ENCODE peak calls at places on chromosomes 12 and 14, in nine cellular contexts. B is HEK293T, O is nephron progenitor cell, D is NCI-H748 treated with DMSO at 0.1 percent for 48 hours, P is cardiac muscle cell, R is GM23338, N is NCI-H1092 treated with DMSO at 0.1 percent for 48 hours, V is lung, M is breast epithelium. Y is an unnamed sample.

GRCh38 chr14:96944297-96944696 is 147.1 kb downstream of the VRK1 start:
- DNase-seq in N (no peak), P (no peak), O (no peak), M (no peak), R (no peak), D (no peak), V (no peak), B (no peak), Y (no peak)

GRCh38 chr12:102642199-102642598 is 161.8 kb upstream of the IGF1 start:
- DNase-seq in O (no peak), P (no peak), D (no peak), M (no peak), N (no peak), R (no peak), B (no peak), V (no peak), Y (no peak)

GRCh38 chr12:28966049-28966778 is 182.9 kb upstream of the FAR2 start:
- DNase-seq in B (no peak), O (no peak), N (peak; percentile 38), D (no peak), P (no peak), M (no peak), R (no peak), V (peak; percentile 59), Y (no peak)

GRCh38 chr14:22124071-22124613 is 450.5 kb upstream of the OR4E1 start:
- DNase-seq in D (no peak), P (no peak), V (no peak), N (no peak), B (no peak), R (no peak), M (no peak), O (no peak), Y (no peak)

GRCh38 chr12:54051916-54052744 is 1.5 kb upstream of the HOXC4 start:
- DNase-seq in M (no peak), V (no peak), R (no peak), N (peak; percentile 68), D (no peak), B (peak; percentile 85), P (no peak), O (peak; percentile 80), Y (no peak)

GRCh38 chr12:112252184-112252583 is 126.8 kb downstream of the TRAFD1 start:
- DNase-seq in R (no peak), V (peak; percentile 68), B (no peak), D (no peak), O (no peak), M (no peak), N (no peak), P (no peak), Y (no peak)

GRCh38 chr14:69355955-69356321 is 42.2 kb downstream of the ERH start:
- DNase-seq in M (no peak), N (no peak), R (no peak), O (no peak), B (no peak), V (no peak), D (no peak), P (no peak), Y (no peak)

GRCh38 chr12:5927732-5928516 is 17.1 kb downstream of the ANO2 start:
- DNase-seq in R (no peak), O (no peak), D (no peak), P (no peak), M (no peak), V (no peak), N (no peak), B (no peak), Y (no peak)

GRCh38 chr14:106556665-106557289 is 1030.4 kb downstream of the TMEM121 start:
- DNase-seq in V (peak; percentile 62), B (peak; percentile 34), M (no peak), D (peak; percentile 20), N (no peak), P (no peak), R (peak; percentile 14), O (no peak), Y (peak; percentile 65)

GRCh38 chr12:76898472-76898871 is 19.7 kb upstream of the CSRP2 start:
- DNase-seq in M (no peak), B (no peak), O (no peak), P (no peak), V (no peak), R (no peak), D (no peak), N (no peak), Y (no peak)

GRCh38 chr12:130667421-130667960 is 48.6 kb downstream of the RIMBP2 start:
- DNase-seq in R (no peak), D (no peak), B (no peak), M (no peak), P (no peak), O (no peak), V (no peak), N (no peak), Y (no peak)

GRCh38 chr12:127396720-127397119 is 870.2 kb upstream of the TMEM132C start:
- DNase-seq in P (no peak), O (no peak), D (no peak), R (no peak), V (no peak), N (no peak), M (no peak), B (no peak), Y (no peak)

GRCh38 chr14:104030958-104031357 is 54.5 kb upstream of the ASPG start:
- DNase-seq in B (no peak), O (no peak), N (no peak), V (no peak), M (no peak), D (no peak), R (no peak), P (no peak), Y (no peak)

GRCh38 chr12:94078138-94078723 is 70.1 kb upstream of the PLXNC1 start:
- DNase-seq in D (no peak), B (no peak), V (no peak), P (no peak), R (no peak), M (no peak), O (no peak), N (no peak), Y (no peak)

GRCh38 chr14:95055318-95055717 is 102.0 kb downstream of the DICER1 start:
- DNase-seq in D (no peak), B (no peak), M (no peak), V (no peak), P (no peak), O (no peak), R (no peak), N (no peak), Y (no peak)

GRCh38 chr14:96688629-96689028 is 108.6 kb upstream of the VRK1 start:
- DNase-seq in V (no peak), R (peak; percentile 53), O (no peak), D (no peak), P (no peak), N (no peak), B (no peak), M (no peak), Y (no peak)

GRCh38 chr14:27190286-27190685 is 592.5 kb upstream of the NOVA1 start:
- DNase-seq in P (no peak), B (no peak), N (no peak), D (no peak), R (no peak), M (no peak), V (no peak), O (no peak), Y (no peak)

GRCh38 chr12:29350080-29350479 is 30.9 kb downstream of the ERGIC2 start:
- DNase-seq in O (no peak), N (no peak), P (peak; percentile 13), M (no peak), V (no peak), B (peak; percentile 4), D (no peak), R (no peak), Y (no peak)

GRCh38 chr12:14756331-14757143 is 46.7 kb downstream of the WBP11 start:
- DNase-seq in M (no peak), V (no peak), B (peak; percentile 27), P (peak; percentile 63), O (peak; percentile 45), N (no peak), R (peak; percentile 92), D (no peak), Y (no peak)

GRCh38 chr14:23162005-23162404 is 21.5 kb downstream of the SLC7A8 start:
- DNase-seq in M (no peak), D (no peak), N (no peak), B (no peak), R (no peak), V (no peak), O (no peak), P (no peak), Y (no peak)

GRCh38 chr14:34365309-34365915 is 96.6 kb downstream of the SPTSSA start:
- DNase-seq in R (peak; percentile 15), P (peak; percentile 25), O (no peak), D (no peak), V (no peak), M (no peak), N (peak; percentile 65), B (no peak), Y (no peak)

GRCh38 chr12:82862069-82862841 is 175.5 kb downstream of the TMTC2 start:
- DNase-seq in D (no peak), N (no peak), M (no peak), P (no peak), R (no peak), V (no peak), O (no peak), B (peak; percentile 52), Y (no peak)

GRCh38 chr12:48815281-48816110 is 2.8 kb upstream of the CACNB3 start:
- DNase-seq in N (peak; percentile 70), B (peak; percentile 80), R (peak; percentile 90), D (peak; percentile 64), P (peak; percentile 86), O (peak; percentile 78), V (peak; percentile 82), M (peak; percentile 80), Y (no peak)

GRCh38 chr14:94542111-94542810 is 19.0 kb upstream of the SERPINA4 start:
- DNase-seq in R (no peak), B (no peak), D (no peak), M (no peak), P (no peak), N (no peak), V (no peak), O (no peak), Y (no peak)

GRCh38 chr12:3920378-3921141 is 47.4 kb upstream of the PARP11 start:
- DNase-seq in N (no peak), D (no peak), B (peak; percentile 18), O (peak; percentile 72), P (no peak), R (no peak), V (no peak), M (no peak), Y (no peak)

GRCh38 chr12:87687362-87687761 is 341.8 kb downstream of the C12orf50 start:
- DNase-seq in P (peak; percentile 30), O (peak; percentile 2), M (no peak), N (no peak), D (no peak), R (peak; percentile 70), V (no peak), B (no peak), Y (no peak)

GRCh38 chr14:75554482-75554881 is 23.9 kb upstream of the FLVCR2 start:
- DNase-seq in R (no peak), V (no peak), N (no peak), M (no peak), D (no peak), P (no peak), O (no peak), B (no peak), Y (no peak)

GRCh38 chr14:65167072-65167645 is 64.8 kb upstream of the MAX start:
- DNase-seq in O (no peak), R (peak; percentile 31), P (no peak), M (no peak), V (no peak), N (no peak), B (no peak), D (no peak), Y (no peak)

GRCh38 chr14:104247336-104248202 is 109.2 kb downstream of the KIF26A start:
- DNase-seq in O (no peak), V (no peak), B (no peak), N (no peak), D (no peak), R (no peak), M (peak; percentile 30), P (no peak), Y (no peak)

GRCh38 chr14:55731247-55731872 is 151.4 kb downstream of the KTN1 start:
- DNase-seq in B (no peak), P (no peak), O (no peak), M (no peak), N (no peak), D (peak; percentile 41), R (no peak), V (no peak), Y (no peak)

GRCh38 chr12:3135522-3136461 is 58.6 kb downstream of the TSPAN9 start:
- DNase-seq in M (no peak), V (no peak), B (peak; percentile 88), O (peak; percentile 57), R (peak; percentile 91), D (peak; percentile 35), N (peak; percentile 70), P (peak; percentile 81), Y (peak; percentile 25)

Y was measured in CD8-positive, alpha-beta T cell.